ENCODE peak calls at places on chromosomes 1 and 21, in seven cellular contexts. W, G, O, N, V, S and X are unnamed samples.

GRCh38 chr21:30646904-30647303 is 4.2 kb downstream of the KRTAP20-3 start:
- DNase-seq in W (no peak), G (no peak), O (no peak), N (no peak), V (no peak), S (no peak), X (no peak)

GRCh38 chr1:198158766-198159589 is 2.2 kb downstream of the NEK7 start:
- DNase-seq in W (peak; percentile 93), G (peak; percentile 94), O (peak; percentile 96), N (peak; percentile 93), V (peak; percentile 89), S (no peak), X (peak; percentile 90)

GRCh38 chr1:181661569-181661968 is 178.3 kb downstream of the CACNA1E start:
- DNase-seq in W (no peak), G (no peak), O (no peak), N (no peak), V (no peak), S (no peak), X (no peak)

GRCh38 chr1:226829105-226829504 is 41.3 kb upstream of the PSEN2 start:
- DNase-seq in W (no peak), G (no peak), O (no peak), N (no peak), V (no peak), S (no peak), X (no peak)

GRCh38 chr1:41728403-41729202 is 190.1 kb downstream of the HIVEP3 start:
- DNase-seq in W (no peak), G (no peak), O (peak; percentile 39), N (no peak), V (peak; percentile 39), S (no peak), X (no peak)

GRCh38 chr1:15051898-15052528 is 101.5 kb upstream of the TMEM51 start:
- DNase-seq in W (peak; percentile 9), G (no peak), O (no peak), N (no peak), V (no peak), S (no peak), X (no peak)

GRCh38 chr21:42750737-42751530 is 97.5 kb downstream of the PDE9A start:
- DNase-seq in W (no peak), G (no peak), O (peak; percentile 49), N (no peak), V (no peak), S (no peak), X (no peak)

GRCh38 chr1:15326691-15327530 is 79.9 kb downstream of the FHAD1 start:
- DNase-seq in W (peak; percentile 22), G (peak; percentile 41), O (peak; percentile 16), N (peak; percentile 41), V (no peak), S (no peak), X (peak; percentile 35)

GRCh38 chr1:192538407-192539311 is 36.9 kb upstream of the RGS1 start:
- DNase-seq in W (peak; percentile 43), G (no peak), O (no peak), N (no peak), V (no peak), S (no peak), X (peak; percentile 43)

GRCh38 chr21:39852726-39853510 is 14.3 kb upstream of the PCP4 start:
- DNase-seq in W (no peak), G (no peak), O (no peak), N (no peak), V (no peak), S (no peak), X (no peak)

GRCh38 chr1:45018599-45019230 is 6.7 kb downstream of the UROD start:
- DNase-seq in W (peak; percentile 71), G (peak; percentile 59), O (peak; percentile 74), N (peak; percentile 63), V (peak; percentile 51), S (peak; percentile 34), X (peak; percentile 34)